ENCODE peak calls at places on chromosomes 3 and 15, in ten cellular contexts. T, L, F, K, R, Q, B, D, Y and S are unnamed samples.

GRCh38 chr3:172536505-172536904 is 13.3 kb upstream of the TNFSF10 start:
- DNase-seq in R (peak), L (no peak), D (no peak), Y (no peak), B (no peak), T (no peak), K (no peak), Q (no peak), F (no peak), S (no peak)

GRCh38 chr15:48021336-48022086 is 99.3 kb upstream of the SLC24A5 start:
- DNase-seq in F (no peak), Q (no peak), R (peak), D (no peak), L (no peak), T (no peak), Y (no peak), B (peak), K (no peak), S (no peak)

GRCh38 chr3:188432826-188433525 is 279.0 kb downstream of the LPP start:
- DNase-seq in D (no peak), K (no peak), R (no peak), L (no peak), B (peak), Y (no peak), Q (no peak), T (no peak), F (no peak), S (peak)

GRCh38 chr15:50463423-50464358 is 39.5 kb downstream of the USP8 start:
- DNase-seq in B (no peak), F (peak), T (no peak), L (no peak), R (no peak), D (no peak), Q (no peak), K (peak), Y (no peak), S (no peak)

GRCh38 chr3:117114517-117115265 is 405.1 kb downstream of the TUSC7 start:
- DNase-seq in D (no peak), Q (no peak), T (no peak), K (no peak), F (no peak), R (no peak), L (no peak), B (no peak), Y (no peak), S (no peak)

GRCh38 chr3:141812091-141812490 is 48.9 kb downstream of the GRK7 start:
- DNase-seq in Y (no peak), B (no peak), L (no peak), Q (no peak), D (no peak), K (no peak), T (no peak), R (no peak), F (no peak), S (no peak)

GRCh38 chr15:26721231-26721630 is 51.6 kb downstream of the GABRB3 start:
- DNase-seq in B (no peak), Y (no peak), R (no peak), Q (no peak), L (no peak), K (no peak), T (no peak), D (no peak), F (no peak), S (no peak)

GRCh38 chr15:77988386-77989301 is 88.9 kb downstream of the TBC1D2B start:
- DNase-seq in Q (no peak), K (no peak), T (no peak), L (no peak), Y (no peak), F (no peak), D (no peak), R (no peak), B (no peak), S (no peak)

GRCh38 chr3:31288641-31289100 is 244.1 kb upstream of the STT3B start:
- DNase-seq in F (no peak), D (no peak), Y (no peak), T (peak), K (no peak), R (peak), Q (no peak), B (no peak), L (no peak), S (no peak)

GRCh38 chr3:155362808-155363689 is 69.6 kb upstream of the STRIT1 start:
- DNase-seq in B (no peak), R (no peak), F (no peak), Y (no peak), L (peak), T (no peak), Q (no peak), D (no peak), K (no peak), S (no peak)

GRCh38 chr15:79494963-79495362 is 62.8 kb downstream of the MINAR1 start:
- DNase-seq in B (no peak), K (no peak), Y (no peak), T (no peak), R (no peak), Q (no peak), F (no peak), L (no peak), D (no peak), S (no peak)

GRCh38 chr3:180776433-180776832 is 97.1 kb upstream of the CCDC39 start:
- DNase-seq in F (no peak), L (no peak), Q (no peak), T (no peak), R (no peak), D (no peak), Y (no peak), B (no peak), K (no peak), S (no peak)

GRCh38 chr15:88470625-88471372 is 3.3 kb downstream of the MRPS11 start:
- DNase-seq in D (no peak), T (no peak), F (no peak), B (no peak), L (no peak), Y (no peak), Q (no peak), R (no peak), K (no peak), S (no peak)

GRCh38 chr3:192887047-192887446 is 30.6 kb downstream of the MB21D2 start:
- DNase-seq in B (no peak), R (peak), L (no peak), F (no peak), K (no peak), D (no peak), Q (no peak), T (no peak), Y (no peak), S (no peak)

GRCh38 chr3:147216143-147216673 is 190.1 kb downstream of the ZIC4 start:
- DNase-seq in L (no peak), R (no peak), Q (no peak), B (no peak), T (no peak), D (no peak), F (no peak), K (no peak), Y (no peak), S (no peak)

GRCh38 chr3:52636673-52637072 is 49.0 kb downstream of the PBRM1 start:
- DNase-seq in T (no peak), K (peak), D (no peak), Q (no peak), L (no peak), F (no peak), Y (no peak), R (peak), B (no peak), S (no peak)

GRCh38 chr3:112814256-112814655 is 32.4 kb downstream of the CD200R1L start:
- DNase-seq in B (peak), R (peak), L (peak), F (no peak), T (no peak), Q (no peak), K (peak), Y (no peak), D (no peak), S (peak)

GRCh38 chr3:141065841-141066592 is 14.9 kb downstream of the SPSB4 start:
- DNase-seq in D (no peak), K (no peak), B (no peak), Q (no peak), Y (no peak), T (no peak), F (no peak), R (no peak), L (no peak), S (no peak)

GRCh38 chr15:56241374-56242085 is 2.1 kb downstream of the RFX7 start:
- DNase-seq in Q (no peak), R (no peak), Y (no peak), B (no peak), D (no peak), F (no peak), L (no peak), K (no peak), T (no peak), S (no peak)

GRCh38 chr15:35986072-35986666 is 440.2 kb upstream of the DPH6 start:
- DNase-seq in Y (no peak), F (no peak), B (no peak), K (no peak), Q (peak), R (no peak), L (no peak), D (no peak), T (peak), S (no peak)

GRCh38 chr3:86996261-86996955 is 5.5 kb upstream of the VGLL3 start:
- DNase-seq in L (no peak), T (no peak), K (no peak), F (no peak), R (no peak), B (no peak), D (no peak), Y (no peak), Q (no peak), S (no peak)

GRCh38 chr3:112303811-112304325 is 9.9 kb upstream of the SLC9C1 start:
- DNase-seq in D (no peak), L (no peak), R (peak), K (no peak), T (no peak), B (no peak), F (no peak), Y (peak), Q (peak), S (peak)

GRCh38 chr15:85543741-85544155 is 163.3 kb downstream of the AKAP13 start:
- DNase-seq in B (no peak), L (peak), F (no peak), T (peak), Q (peak), Y (peak), K (no peak), R (no peak), D (no peak), S (peak)

GRCh38 chr3:194312743-194313281 is 38.3 kb downstream of the CPN2 start:
- DNase-seq in Y (peak), K (no peak), L (peak), D (no peak), F (peak), R (peak), Q (no peak), B (no peak), T (no peak), S (no peak)

GRCh38 chr3:193944161-193944884 is 191.6 kb upstream of the HES1 start:
- DNase-seq in L (no peak), F (no peak), K (no peak), D (no peak), B (no peak), R (peak), Q (no peak), T (no peak), Y (no peak), S (no peak)

GRCh38 chr3:195247863-195248189 is 23.1 kb downstream of the XXYLT1 start:
- DNase-seq in Y (no peak), D (no peak), F (no peak), T (peak), B (no peak), Q (no peak), L (no peak), R (no peak), K (no peak), S (no peak)

GRCh38 chr3:197539651-197540051 is 16.1 kb downstream of the BDH1 start:
- DNase-seq in R (peak), F (no peak), Q (no peak), D (no peak), Y (no peak), L (no peak), B (no peak), T (no peak), K (no peak), S (no peak)